ENCODE peak calls at places on chromosomes 6 and 20, in nine cellular contexts. L is AG04450; R is left lung; X is mammary epithelial cell; E is tibial nerve; I is mesenchymal stem cell; O is lung; S is CD8-positive, alpha-beta T cell; P is pancreas. T is an unnamed sample. For H3K27me3, the result is how much of the 10 kb centered on the place peaks cover.

GRCh38 chr6:70398783-70399730 is 14.3 kb upstream of the FAM135A start:
- DNase-seq in L (no peak), R (peak), X (peak), E (no peak), I (peak), O (peak), S (no peak), P (peak), T (no peak)

GRCh38 chr6:156685823-156686428 is 91.3 kb upstream of the ARID1B start:
- DNase-seq in L (no peak), R (no peak), X (no peak), E (no peak), I (no peak), O (no peak), S (no peak), P (no peak), T (no peak)

GRCh38 chr6:31197559-31198305 is 27.2 kb upstream of the POU5F1 start:
- DNase-seq in L (no peak), R (peak), X (peak), E (peak), I (peak), O (peak), S (peak), P (peak), T (peak)

GRCh38 chr6:55528624-55529023 is 50.4 kb downstream of the HMGCLL1 start:
- DNase-seq in L (peak), R (no peak), X (peak), E (no peak), I (peak), O (no peak), S (no peak), P (no peak), T (no peak)

GRCh38 chr6:163735076-163735475 is 320.6 kb downstream of the QKI start:
- DNase-seq in L (no peak), R (no peak), X (no peak), E (no peak), I (no peak), O (no peak), S (no peak), P (no peak), T (no peak)

GRCh38 chr6:163814494-163815364 is 400.2 kb downstream of the QKI start:
- DNase-seq in L (no peak), R (no peak), X (no peak), E (no peak), I (peak), O (no peak), S (no peak), P (no peak), T (no peak)

GRCh38 chr20:10610266-10610665 is 63.5 kb downstream of the JAG1 start:
- DNase-seq in L (no peak), R (no peak), X (no peak), E (no peak), I (no peak), O (no peak), S (no peak), P (no peak), T (no peak)

GRCh38 chr6:157611406-157611805 is 211.6 kb upstream of the SNX9 start:
- DNase-seq in L (no peak), R (no peak), X (no peak), E (no peak), I (no peak), O (no peak), S (no peak), P (no peak), T (no peak)

GRCh38 chr20:4512891-4513550 is 208.7 kb upstream of the PRND start:
- DNase-seq in L (peak), R (no peak), X (peak), E (no peak), I (peak), O (no peak), S (no peak), P (no peak), T (no peak)

GRCh38 chr6:112620832-112621569 is 273.9 kb downstream of the RFPL4B start:
- DNase-seq in L (peak), R (no peak), X (peak), E (no peak), I (peak), O (no peak), S (no peak), P (no peak), T (no peak)

GRCh38 chr20:49477200-49477599 is 5.3 kb downstream of the KCNB1 start:
- DNase-seq in L (no peak), R (no peak), X (no peak), E (no peak), I (no peak), O (no peak), S (no peak), P (no peak), T (no peak)

GRCh38 chr6:82680192-82680591 is 316.6 kb downstream of the TPBG start:
- DNase-seq in L (no peak), R (no peak), X (no peak), E (no peak), I (no peak), O (no peak), S (no peak), P (no peak), T (no peak)

GRCh38 chr20:10467985-10468845 is 33.1 kb downstream of the SLX4IP start:
- DNase-seq in L (no peak), R (no peak), X (peak), E (no peak), I (no peak), O (no peak), S (no peak), P (no peak), T (no peak)

GRCh38 chr20:1827974-1828785 is 67.0 kb upstream of the SIRPA start:
- DNase-seq in L (no peak), R (no peak), X (peak), E (peak), I (no peak), O (no peak), S (no peak), P (peak), T (no peak)

GRCh38 chr6:111591901-111592461 is 13.7 kb downstream of the TRAF3IP2 start:
- DNase-seq in L (no peak), R (no peak), X (peak), E (no peak), I (peak), O (no peak), S (no peak), P (no peak), T (no peak)

GRCh38 chr6:141451508-141452353 is 681.0 kb upstream of the GJE1 start:
- DNase-seq in L (peak), R (no peak), X (peak), E (no peak), I (peak), O (no peak), S (no peak), P (no peak), T (no peak)

GRCh38 chr20:47768016-47768953 is 17.0 kb downstream of the SULF2 start:
- DNase-seq in L (no peak), R (no peak), X (no peak), E (no peak), I (no peak), O (peak), S (no peak), P (peak), T (no peak)

GRCh38 chr6:117444600-117444999 is 18.9 kb upstream of the ROS1 start:
- DNase-seq in L (no peak), R (no peak), X (peak), E (no peak), I (peak), O (no peak), S (no peak), P (no peak), T (no peak)

GRCh38 chr20:58677808-58678207 is 14.8 kb upstream of the NPEPL1 start:
- DNase-seq in L (no peak), R (no peak), X (no peak), E (no peak), I (no peak), O (no peak), S (no peak), P (no peak), T (no peak)

GRCh38 chr6:18302561-18303439 is 38.5 kb upstream of the DEK start:
- DNase-seq in L (no peak), R (no peak), X (no peak), E (no peak), I (no peak), O (no peak), S (no peak), P (no peak), T (no peak)

GRCh38 chr6:73134588-73134987 is 90.7 kb downstream of the KHDC1L start:
- DNase-seq in L (no peak), R (peak), X (no peak), E (no peak), I (peak), O (no peak), S (no peak), P (peak), T (no peak)

GRCh38 chr6:129747588-129748112 is 37.7 kb upstream of the ARHGAP18 start:
- DNase-seq in L (no peak), R (no peak), X (no peak), E (no peak), I (no peak), O (no peak), S (no peak), P (no peak), T (no peak)
- H3K27me3 ChIP-seq in L (under half), R (under half), X (under half), E (under half), I (under half), O (under half), S (under half), P (under half), T (under half)

DNA sequence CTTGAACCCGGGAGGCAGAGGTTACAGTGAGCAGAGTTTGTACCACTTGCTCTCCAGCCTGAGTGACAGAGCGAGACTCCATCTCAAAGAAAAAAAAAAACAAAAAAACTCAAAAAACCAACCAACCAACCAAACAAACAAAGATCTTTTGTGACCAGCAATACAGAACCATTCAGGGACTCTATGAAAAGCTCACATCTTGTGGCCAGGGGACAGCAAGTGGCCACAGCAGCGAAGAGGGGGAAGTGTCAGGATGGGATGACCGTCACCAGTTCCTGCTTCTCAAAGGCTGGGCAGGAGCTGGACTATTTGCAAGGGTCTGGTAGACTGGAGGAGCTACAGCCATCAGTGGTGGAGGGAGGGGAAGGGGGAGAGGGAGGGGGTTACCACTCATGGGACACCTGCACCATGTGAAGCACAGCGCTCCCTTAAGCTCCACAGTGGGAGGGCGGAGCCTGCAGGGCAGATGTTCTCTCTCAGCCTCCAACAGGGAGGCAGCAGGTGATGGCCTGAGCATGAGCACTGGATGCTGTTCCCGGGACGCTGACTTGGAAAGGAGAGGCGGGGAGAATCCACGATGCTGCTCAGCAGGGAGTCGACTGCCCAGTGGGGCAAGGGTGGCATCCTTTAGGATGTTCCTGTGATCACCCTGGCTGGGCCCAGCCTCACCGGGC is 19.7 kb upstream of the ULBP3 start:
- DNase-seq in L (no peak), R (no peak), X (no peak), E (no peak), I (no peak), O (no peak), S (no peak), P (no peak), T (no peak)
- H3K27me3 ChIP-seq in L (under half), R (under half), X (under half), E (under half), I (half or more), O (under half), S (under half), P (under half), T (under half)

GRCh38 chr20:57548177-57549058 is 12.5 kb upstream of the PCK1 start:
- DNase-seq in L (no peak), R (no peak), X (no peak), E (no peak), I (no peak), O (no peak), S (no peak), P (peak), T (no peak)

GRCh38 chr20:57556980-57557274 is 4.0 kb upstream of the PCK1 start:
- DNase-seq in L (no peak), R (no peak), X (no peak), E (no peak), I (no peak), O (no peak), S (no peak), P (no peak), T (no peak)

GRCh38 chr20:57553376-57554018 is 7.4 kb upstream of the PCK1 start:
- DNase-seq in L (no peak), R (no peak), X (no peak), E (no peak), I (no peak), O (no peak), S (no peak), P (no peak), T (no peak)

GRCh38 chr20:57555457-57556184 is 5.3 kb upstream of the PCK1 start:
- DNase-seq in L (no peak), R (no peak), X (no peak), E (no peak), I (no peak), O (no peak), S (no peak), P (no peak), T (no peak)

GRCh38 chr20:57552471-57552870 is 8.4 kb upstream of the PCK1 start:
- DNase-seq in L (no peak), R (no peak), X (no peak), E (no peak), I (no peak), O (no peak), S (no peak), P (no peak), T (no peak)
- H3K27me3 ChIP-seq in L (under half), R (under half), X (under half), E (under half), I (under half), O (under half), S (under half), P (under half), T (under half)

GRCh38 chr6:150664091-150664490 is 64.4 kb downstream of the PLEKHG1 start:
- DNase-seq in L (no peak), R (no peak), X (no peak), E (no peak), I (no peak), O (no peak), S (no peak), P (no peak), T (no peak)

GRCh38 chr6:150668882-150669476 is 69.3 kb downstream of the PLEKHG1 start:
- DNase-seq in L (no peak), R (no peak), X (no peak), E (no peak), I (no peak), O (no peak), S (no peak), P (no peak), T (no peak)

GRCh38 chr6:150662814-150663213 is 63.1 kb downstream of the PLEKHG1 start:
- DNase-seq in L (no peak), R (no peak), X (no peak), E (no peak), I (no peak), O (no peak), S (no peak), P (no peak), T (no peak)

GRCh38 chr6:150667977-150668716 is 68.5 kb downstream of the PLEKHG1 start:
- DNase-seq in L (peak), R (no peak), X (peak), E (peak), I (peak), O (peak), S (no peak), P (peak), T (no peak)

GRCh38 chr6:150666071-150666470 is 66.4 kb downstream of the PLEKHG1 start:
- DNase-seq in L (no peak), R (no peak), X (no peak), E (no peak), I (peak), O (no peak), S (no peak), P (no peak), T (no peak)
- H3K27me3 ChIP-seq in L (under half), R (under half), X (under half), E (under half), I (under half), O (under half), S (under half), P (under half), T (under half)

DNA sequence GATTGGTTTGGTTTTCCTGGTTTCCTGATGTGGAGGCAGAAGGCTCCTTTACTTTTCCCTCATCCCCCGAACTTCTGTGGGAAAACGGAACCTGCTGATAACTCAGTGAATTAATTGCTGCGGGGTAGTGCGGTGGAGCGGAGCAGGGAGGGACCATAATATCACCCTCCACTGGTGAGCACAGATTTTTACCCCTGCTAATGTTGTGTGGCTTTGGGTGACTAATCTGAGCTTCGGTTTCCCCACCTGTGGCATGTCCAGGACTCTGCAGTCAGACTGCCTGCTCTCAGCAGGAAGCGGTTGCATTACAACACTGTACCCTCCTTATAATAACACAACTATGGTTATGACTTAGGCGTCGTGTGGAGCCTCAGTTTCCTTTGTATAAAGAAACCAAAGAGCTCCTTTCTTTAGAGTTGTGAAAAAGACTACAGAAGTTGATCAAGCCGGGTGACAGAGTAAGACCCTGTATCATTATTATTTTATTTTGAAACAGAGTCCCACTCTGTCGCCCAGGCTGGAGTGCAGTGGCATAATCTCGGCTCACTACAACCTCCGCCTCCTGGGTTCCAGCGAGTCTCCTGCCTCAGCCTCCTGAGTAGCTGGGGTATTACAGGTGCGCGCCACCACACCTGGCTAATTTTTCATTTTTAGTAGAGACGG is 2.2 kb upstream of the ID1 start:
- DNase-seq in L (no peak), R (no peak), X (peak), E (no peak), I (peak), O (no peak), S (peak), P (no peak), T (no peak)
- H3K27me3 ChIP-seq in L (under half), R (under half), X (under half), E (under half), I (under half), O (under half), S (under half), P (under half), T (under half)

DNA sequence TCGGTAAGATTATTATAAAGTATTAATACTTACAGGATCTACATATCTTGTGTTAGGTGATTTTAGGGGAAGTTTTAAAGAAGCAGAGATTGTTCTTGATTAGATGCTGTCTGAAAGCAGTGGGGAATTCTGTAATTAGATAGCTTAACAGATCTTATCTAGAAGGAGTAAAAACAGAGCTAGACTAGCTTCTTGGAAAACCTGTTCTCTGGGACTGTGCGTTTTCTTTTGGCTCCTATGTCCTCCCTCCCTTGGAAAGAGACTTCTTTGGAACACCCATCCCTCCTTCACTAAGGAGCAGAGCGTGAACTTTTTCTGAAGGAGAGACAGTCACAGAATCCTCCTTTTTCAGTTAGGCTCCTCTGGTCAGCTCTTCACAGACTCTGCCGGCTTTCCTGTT is 83.5 kb upstream of the ZNF184 start:
- DNase-seq in L (no peak), R (no peak), X (peak), E (no peak), I (no peak), O (no peak), S (no peak), P (no peak), T (no peak)
- H3K27me3 ChIP-seq in L (under half), R (half or more), X (under half), E (under half), I (under half), O (under half), S (half or more), P (under half), T (half or more)